ENCODE peak calls at places on chromosomes 11 and 22, in seven cellular contexts. D, N, E, C, M, R and O are unnamed samples.

GRCh38 chr11:45872513-45873356 is 12.7 kb upstream of the MAPK8IP1 start:
- DNase-seq in D (peak; percentile 71), N (no peak), E (peak; percentile 57), C (no peak), M (no peak), R (no peak), O (peak; percentile 98)

GRCh38 chr11:116993599-116993998 is 104.6 kb downstream of the SIK3 start:
- DNase-seq in D (no peak), N (no peak), E (no peak), C (no peak), M (no peak), R (peak; percentile 16), O (no peak)

GRCh38 chr11:32312865-32313403 is 122.4 kb downstream of the WT1 start:
- DNase-seq in D (peak; percentile 88), N (no peak), E (no peak), C (no peak), M (no peak), R (no peak), O (peak; percentile 82)

GRCh38 chr11:44320289-44320973 is 10.5 kb upstream of the ALX4 start:
- DNase-seq in D (no peak), N (no peak), E (no peak), C (no peak), M (no peak), R (no peak), O (peak; percentile 81)

GRCh38 chr11:65745049-65745448 is 24.5 kb upstream of the RNASEH2C start:
- DNase-seq in D (no peak), N (no peak), E (no peak), C (no peak), M (no peak), R (no peak), O (no peak)

GRCh38 chr11:76123243-76123642 is 83.1 kb downstream of the WNT11 start:
- DNase-seq in D (no peak), N (no peak), E (no peak), C (no peak), M (no peak), R (no peak), O (no peak)

GRCh38 chr11:74417860-74418508 is 19.8 kb upstream of the PGM2L1 start:
- DNase-seq in D (peak; percentile 3), N (no peak), E (no peak), C (no peak), M (no peak), R (no peak), O (no peak)

GRCh38 chr11:57085604-57086003 is 96.1 kb upstream of the LRRC55 start:
- DNase-seq in D (peak; percentile 16), N (no peak), E (no peak), C (no peak), M (no peak), R (no peak), O (no peak)

GRCh38 chr11:1573077-1573846 is 1.2 kb upstream of the DUSP8 start:
- DNase-seq in D (peak; percentile 53), N (peak; percentile 74), E (no peak), C (no peak), M (no peak), R (peak; percentile 23), O (peak; percentile 70)

GRCh38 chr11:78427615-78428272 is 10.1 kb upstream of the GAB2 start:
- DNase-seq in D (no peak), N (no peak), E (no peak), C (no peak), M (no peak), R (no peak), O (no peak)

GRCh38 chr11:112241486-112241885 is 15.3 kb downstream of the PTS start:
- DNase-seq in D (no peak), N (peak; percentile 78), E (no peak), C (no peak), M (no peak), R (no peak), O (peak; percentile 77)

GRCh38 chr11:92322225-92322624 is 97.6 kb downstream of the FAT3 start:
- DNase-seq in D (no peak), N (no peak), E (no peak), C (no peak), M (no peak), R (no peak), O (no peak)

GRCh38 chr11:15223318-15223717 is 108.6 kb downstream of the INSC start:
- DNase-seq in D (no peak), N (no peak), E (no peak), C (no peak), M (no peak), R (no peak), O (no peak)

GRCh38 chr11:328012-328411 is 7.4 kb upstream of the IFITM3 start:
- DNase-seq in D (no peak), N (peak; percentile 67), E (no peak), C (peak; percentile 35), M (no peak), R (no peak), O (peak; percentile 30)

GRCh38 chr11:119210035-119210434 is 3.9 kb downstream of the CBL start:
- DNase-seq in D (no peak), N (no peak), E (no peak), C (no peak), M (no peak), R (no peak), O (no peak)

GRCh38 chr11:7527029-7527428 is 13.2 kb downstream of the PPFIBP2 start:
- DNase-seq in D (no peak), N (no peak), E (no peak), C (no peak), M (no peak), R (no peak), O (no peak)

GRCh38 chr11:111736191-111736590 is 30.0 kb downstream of the PPP2R1B start:
- DNase-seq in D (no peak), N (no peak), E (no peak), C (no peak), M (no peak), R (no peak), O (peak; percentile 61)

GRCh38 chr11:71580057-71581003 is 2.3 kb downstream of the KRTAP5-11 start:
- DNase-seq in D (peak; percentile 69), N (peak; percentile 76), E (no peak), C (no peak), M (peak; percentile 49), R (peak; percentile 63), O (peak; percentile 96)

GRCh38 chr11:116833816-116834534 is 3.4 kb downstream of the APOA1 start:
- DNase-seq in D (no peak), N (no peak), E (no peak), C (no peak), M (no peak), R (no peak), O (no peak)

GRCh38 chr11:78351193-78351592 is 66.4 kb downstream of the GAB2 start:
- DNase-seq in D (no peak), N (no peak), E (no peak), C (no peak), M (no peak), R (no peak), O (no peak)

GRCh38 chr11:12827929-12828812 is 153.9 kb downstream of the TEAD1 start:
- DNase-seq in D (peak; percentile 59), N (no peak), E (peak; percentile 63), C (peak; percentile 64), M (no peak), R (peak; percentile 38), O (peak; percentile 88)
- H3K27ac ChIP-seq in D (peak overlapping the region; percentile 61), N (peak overlapping the region; percentile 63), E (peak overlapping the region; percentile 72), C (peak overlapping the region; percentile 87), M (peak overlapping the region; percentile 58), R (peak overlapping the region; percentile 18), O (peak overlapping the region; percentile 46)

GRCh38 chr22:43964314-43964857 is 9.1 kb downstream of the SAMM50 start:
- DNase-seq in D (no peak), N (no peak), E (no peak), C (no peak), M (no peak), R (no peak), O (no peak)
- H3K27ac ChIP-seq in D (no peak overlapping the region), N (no peak overlapping the region), E (no peak overlapping the region), C (no peak overlapping the region), M (no peak overlapping the region), R (no peak overlapping the region), O (no peak overlapping the region)

GRCh38 chr11:66934971-66935779 is 23.0 kb downstream of the PC start:
- DNase-seq in D (no peak), N (no peak), E (no peak), C (no peak), M (no peak), R (no peak), O (no peak)
- H3K27ac ChIP-seq in D (peak overlapping the region; percentile 38), N (no peak overlapping the region), E (no peak overlapping the region), C (no peak overlapping the region), M (no peak overlapping the region), R (no peak overlapping the region), O (no peak overlapping the region)

GRCh38 chr22:50620861-50621490 is 7.0 kb downstream of the ARSA start:
- DNase-seq in D (no peak), N (no peak), E (no peak), C (no peak), M (no peak), R (no peak), O (peak; percentile 48)
- H3K27ac ChIP-seq in D (no peak overlapping the region), N (no peak overlapping the region), E (peak overlapping the region; percentile 61), C (no peak overlapping the region), M (peak overlapping the region; percentile 43), R (peak overlapping the region; percentile 50), O (no peak overlapping the region)